ENCODE peak calls at places on chromosomes 4 and X, in six cellular contexts. One of them, this sample, is unnamed.

GRCh38 chr4:26860922-26861433 is 337 bp downstream of the STIM2 start:
- DNase-seq in heart right ventricle: no peak
- DNase-seq in dorsolateral prefrontal cortex: no peak
- DNase-seq in sigmoid colon: peak; percentile 79
- DNase-seq in fibroblast of the aortic adventitia: no peak
- DNase-seq in stomach: peak; percentile 59
- DNase-seq in this sample: peak; percentile 59

GRCh38 chr4:47577779-47578553 is 92.9 kb downstream of the ATP10D start:
- DNase-seq in dorsolateral prefrontal cortex: no peak
- DNase-seq in heart right ventricle: peak; percentile 6
- DNase-seq in sigmoid colon: peak; percentile 73
- DNase-seq in fibroblast of the aortic adventitia: peak; percentile 48
- DNase-seq in stomach: no peak
- DNase-seq in this sample: peak; percentile 84

GRCh38 chr4:56979674-56980073 is 978 bp downstream of the POLR2B start:
- DNase-seq in stomach: no peak
- DNase-seq in heart right ventricle: no peak
- DNase-seq in sigmoid colon: no peak
- DNase-seq in dorsolateral prefrontal cortex: no peak
- DNase-seq in fibroblast of the aortic adventitia: no peak
- DNase-seq in this sample: peak; percentile 29

GRCh38 chr4:109040441-109040840 is 262.0 kb downstream of the COL25A1 start:
- DNase-seq in fibroblast of the aortic adventitia: no peak
- DNase-seq in heart right ventricle: no peak
- DNase-seq in sigmoid colon: no peak
- DNase-seq in stomach: no peak
- DNase-seq in dorsolateral prefrontal cortex: no peak
- DNase-seq in this sample: peak; percentile 43

GRCh38 chr4:132998585-132999230 is 150.4 kb upstream of the PCDH10 start:
- DNase-seq in stomach: no peak
- DNase-seq in heart right ventricle: no peak
- DNase-seq in sigmoid colon: no peak
- DNase-seq in fibroblast of the aortic adventitia: no peak
- DNase-seq in dorsolateral prefrontal cortex: no peak
- DNase-seq in this sample: no peak

GRCh38 chr4:23746672-23747071 is 143.2 kb downstream of the PPARGC1A start:
- DNase-seq in stomach: no peak
- DNase-seq in dorsolateral prefrontal cortex: no peak
- DNase-seq in fibroblast of the aortic adventitia: no peak
- DNase-seq in heart right ventricle: no peak
- DNase-seq in sigmoid colon: no peak
- DNase-seq in this sample: no peak

GRCh38 chrX:23493941-23494374 is 159.3 kb downstream of the PTCHD1 start:
- DNase-seq in dorsolateral prefrontal cortex: no peak
- DNase-seq in stomach: peak; percentile 69
- DNase-seq in heart right ventricle: no peak
- DNase-seq in sigmoid colon: no peak
- DNase-seq in fibroblast of the aortic adventitia: no peak
- DNase-seq in this sample: peak; percentile 10

GRCh38 chrX:13092455-13092941 is 48.1 kb upstream of the FAM9C start:
- DNase-seq in fibroblast of the aortic adventitia: no peak
- DNase-seq in sigmoid colon: peak; percentile 69
- DNase-seq in stomach: peak; percentile 48
- DNase-seq in dorsolateral prefrontal cortex: no peak
- DNase-seq in heart right ventricle: no peak
- DNase-seq in this sample: no peak

GRCh38 chrX:153643431-153644351 is 3.3 kb upstream of the DUSP9 start:
- DNase-seq in fibroblast of the aortic adventitia: no peak
- DNase-seq in heart right ventricle: no peak
- DNase-seq in dorsolateral prefrontal cortex: no peak
- DNase-seq in stomach: no peak
- DNase-seq in sigmoid colon: peak; percentile 56
- DNase-seq in this sample: no peak

GRCh38 chr4:26484032-26484515 is 6.2 kb downstream of the CCKAR start:
- DNase-seq in heart right ventricle: no peak
- DNase-seq in fibroblast of the aortic adventitia: peak; percentile 71
- DNase-seq in sigmoid colon: peak; percentile 72
- DNase-seq in dorsolateral prefrontal cortex: no peak
- DNase-seq in stomach: no peak
- DNase-seq in this sample: peak; percentile 88

GRCh38 chr4:16731776-16732380 is 166.6 kb downstream of the LDB2 start:
- DNase-seq in fibroblast of the aortic adventitia: no peak
- DNase-seq in dorsolateral prefrontal cortex: no peak
- DNase-seq in sigmoid colon: no peak
- DNase-seq in stomach: no peak
- DNase-seq in heart right ventricle: no peak
- DNase-seq in this sample: no peak

GRCh38 chr4:122668241-122668640 is 47.4 kb upstream of the IL21 start:
- DNase-seq in stomach: no peak
- DNase-seq in heart right ventricle: no peak
- DNase-seq in fibroblast of the aortic adventitia: peak; percentile 63
- DNase-seq in sigmoid colon: no peak
- DNase-seq in dorsolateral prefrontal cortex: no peak
- DNase-seq in this sample: peak; percentile 76

GRCh38 chrX:110847334-110847733 is 51.7 kb upstream of the CHRDL1 start:
- DNase-seq in fibroblast of the aortic adventitia: peak; percentile 81
- DNase-seq in heart right ventricle: peak; percentile 12
- DNase-seq in stomach: no peak
- DNase-seq in dorsolateral prefrontal cortex: no peak
- DNase-seq in sigmoid colon: no peak
- DNase-seq in this sample: peak; percentile 62

GRCh38 chrX:118216488-118216887 is 99.9 kb upstream of the KLHL13 start:
- DNase-seq in dorsolateral prefrontal cortex: no peak
- DNase-seq in fibroblast of the aortic adventitia: no peak
- DNase-seq in heart right ventricle: no peak
- DNase-seq in stomach: peak; percentile 29
- DNase-seq in sigmoid colon: no peak
- DNase-seq in this sample: no peak

GRCh38 chrX:128816919-128817318 is 706.4 kb downstream of the SMARCA1 start:
- DNase-seq in heart right ventricle: no peak
- DNase-seq in stomach: no peak
- DNase-seq in sigmoid colon: no peak
- DNase-seq in fibroblast of the aortic adventitia: no peak
- DNase-seq in dorsolateral prefrontal cortex: no peak
- DNase-seq in this sample: no peak

GRCh38 chr4:122227202-122227601 is 75.1 kb downstream of the BLTP1 start:
- DNase-seq in dorsolateral prefrontal cortex: no peak
- DNase-seq in sigmoid colon: no peak
- DNase-seq in stomach: no peak
- DNase-seq in heart right ventricle: no peak
- DNase-seq in fibroblast of the aortic adventitia: no peak
- DNase-seq in this sample: no peak

GRCh38 chrX:151687635-151688034 is 7.6 kb upstream of the PRRG3 start:
- DNase-seq in stomach: no peak
- DNase-seq in sigmoid colon: no peak
- DNase-seq in heart right ventricle: no peak
- DNase-seq in fibroblast of the aortic adventitia: no peak
- DNase-seq in dorsolateral prefrontal cortex: no peak
- DNase-seq in this sample: no peak

GRCh38 chr4:94455081-94455480 is 3.3 kb downstream of the PDLIM5 start:
- DNase-seq in fibroblast of the aortic adventitia: peak; percentile 86
- DNase-seq in heart right ventricle: peak; percentile 55
- DNase-seq in sigmoid colon: peak; percentile 83
- DNase-seq in stomach: peak; percentile 71
- DNase-seq in dorsolateral prefrontal cortex: no peak
- DNase-seq in this sample: peak; percentile 87

GRCh38 chr4:94451669-94452475 is at the start of gene PDLIM5:
- DNase-seq in stomach: peak; percentile 93
- DNase-seq in dorsolateral prefrontal cortex: peak; percentile 88
- DNase-seq in sigmoid colon: peak; percentile 94
- DNase-seq in fibroblast of the aortic adventitia: peak; percentile 82
- DNase-seq in heart right ventricle: peak; percentile 92
- DNase-seq in this sample: peak; percentile 91

GRCh38 chr4:94453534-94453963 is 1.8 kb downstream of the PDLIM5 start:
- DNase-seq in stomach: no peak
- DNase-seq in dorsolateral prefrontal cortex: no peak
- DNase-seq in heart right ventricle: no peak
- DNase-seq in sigmoid colon: no peak
- DNase-seq in fibroblast of the aortic adventitia: no peak
- DNase-seq in this sample: peak; percentile 55

GRCh38 chr4:94452476-94453300 is 946 bp downstream of the PDLIM5 start:
- DNase-seq in heart right ventricle: peak; percentile 90
- DNase-seq in fibroblast of the aortic adventitia: peak; percentile 88
- DNase-seq in dorsolateral prefrontal cortex: peak; percentile 35
- DNase-seq in stomach: peak; percentile 83
- DNase-seq in sigmoid colon: peak; percentile 96
- DNase-seq in this sample: peak; percentile 90

DNA sequence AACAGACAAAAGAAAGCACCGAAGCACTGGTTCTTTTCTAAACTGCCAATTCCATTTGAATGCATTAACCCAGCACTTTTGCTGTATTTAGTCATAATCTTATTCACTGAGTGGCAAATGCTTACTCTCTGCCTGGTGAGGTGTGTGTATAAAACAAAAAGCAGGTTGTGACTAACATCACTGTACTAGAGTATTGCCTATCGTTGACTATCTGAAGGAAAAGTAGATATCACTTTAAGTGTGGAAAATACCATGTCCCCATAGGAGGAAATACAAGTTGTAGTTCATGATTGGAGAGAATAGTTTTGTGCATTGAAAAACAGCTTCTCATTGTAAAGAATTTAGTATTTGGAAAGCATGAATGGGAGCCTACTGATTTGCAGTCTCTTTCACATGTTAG is 2.7 kb downstream of the PDLIM5 start:
- DNase-seq in dorsolateral prefrontal cortex: no peak
- DNase-seq in heart right ventricle: no peak
- DNase-seq in sigmoid colon: no peak
- DNase-seq in stomach: no peak
- DNase-seq in fibroblast of the aortic adventitia: no peak
- DNase-seq in this sample: no peak
- H3K4me3 ChIP-seq in dorsolateral prefrontal cortex: peak overlapping the region; percentile 96
- H3K4me3 ChIP-seq in heart right ventricle: peak overlapping the region; percentile 95
- H3K4me3 ChIP-seq in sigmoid colon: peak overlapping the region; percentile 90
- H3K4me3 ChIP-seq in stomach: peak overlapping the region; percentile 75
- H3K4me3 ChIP-seq in fibroblast of the aortic adventitia: peak overlapping the region; percentile 51
- H3K4me3 ChIP-seq in this sample: peak overlapping the region; percentile 97

DNA sequence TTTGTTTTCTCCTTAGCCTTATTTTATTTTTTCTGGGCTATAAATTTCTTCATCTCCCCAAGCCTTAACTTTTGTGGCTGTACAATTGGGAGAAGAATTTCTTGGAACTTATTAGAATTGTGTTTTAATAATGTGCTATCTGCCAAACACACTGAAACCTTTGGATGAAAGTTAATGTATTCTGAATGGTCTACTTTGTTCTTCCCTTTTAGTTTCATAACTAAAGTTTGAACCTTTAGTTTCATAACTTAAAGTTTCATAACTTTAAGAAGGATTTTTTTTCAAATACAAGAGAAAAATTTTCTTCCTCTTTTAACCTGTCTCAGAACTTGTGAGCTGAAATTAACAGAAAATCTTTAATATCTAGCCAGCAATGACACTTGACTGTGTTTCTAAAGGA is 182.2 kb downstream of the ARHGAP24 start:
- DNase-seq in dorsolateral prefrontal cortex: no peak
- DNase-seq in heart right ventricle: no peak
- DNase-seq in fibroblast of the aortic adventitia: no peak
- DNase-seq in stomach: no peak
- DNase-seq in sigmoid colon: no peak
- DNase-seq in this sample: no peak
- H3K4me3 ChIP-seq in dorsolateral prefrontal cortex: no peak overlapping the region
- H3K4me3 ChIP-seq in heart right ventricle: no peak overlapping the region
- H3K4me3 ChIP-seq in fibroblast of the aortic adventitia: no peak overlapping the region
- H3K4me3 ChIP-seq in stomach: no peak overlapping the region
- H3K4me3 ChIP-seq in sigmoid colon: no peak overlapping the region
- H3K4me3 ChIP-seq in this sample: no peak overlapping the region

DNA sequence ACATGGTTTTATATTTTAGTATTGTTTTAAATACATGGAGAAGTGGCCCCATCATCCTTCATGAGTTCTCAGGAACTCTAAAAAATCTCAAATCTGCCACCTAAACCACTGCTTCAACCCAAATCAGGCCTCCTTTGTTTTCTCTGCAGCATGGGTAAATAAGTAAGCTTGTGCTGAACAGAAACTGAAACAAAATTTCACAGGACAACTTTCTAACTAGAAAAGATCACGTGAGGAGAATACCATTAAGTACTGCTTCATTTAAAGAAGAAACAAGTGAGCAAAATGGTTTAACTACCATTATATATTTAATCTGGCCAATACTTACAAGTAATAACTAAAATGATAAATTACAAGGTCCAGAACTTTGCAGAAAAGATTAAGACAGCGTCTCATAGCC is 2.5 kb downstream of the ARAP2 start:
- DNase-seq in stomach: no peak
- DNase-seq in fibroblast of the aortic adventitia: no peak
- DNase-seq in dorsolateral prefrontal cortex: no peak
- DNase-seq in heart right ventricle: no peak
- DNase-seq in sigmoid colon: no peak
- DNase-seq in this sample: peak; percentile 17
- H3K4me3 ChIP-seq in stomach: peak overlapping the region; percentile 66
- H3K4me3 ChIP-seq in fibroblast of the aortic adventitia: no peak overlapping the region
- H3K4me3 ChIP-seq in dorsolateral prefrontal cortex: peak overlapping the region; percentile 74
- H3K4me3 ChIP-seq in heart right ventricle: peak overlapping the region; percentile 63
- H3K4me3 ChIP-seq in sigmoid colon: peak overlapping the region; percentile 65
- H3K4me3 ChIP-seq in this sample: peak overlapping the region; percentile 2

GRCh38 chr4:137530176-137530575 is 2.1 kb downstream of the PCDH18 start:
- DNase-seq in heart right ventricle: no peak
- DNase-seq in sigmoid colon: no peak
- DNase-seq in dorsolateral prefrontal cortex: no peak
- DNase-seq in stomach: no peak
- DNase-seq in fibroblast of the aortic adventitia: peak; percentile 65
- DNase-seq in this sample: peak; percentile 74

GRCh38 chr4:137531121-137531520 is 1.2 kb downstream of the PCDH18 start:
- DNase-seq in sigmoid colon: no peak
- DNase-seq in dorsolateral prefrontal cortex: no peak
- DNase-seq in heart right ventricle: peak; percentile 35
- DNase-seq in fibroblast of the aortic adventitia: peak; percentile 84
- DNase-seq in stomach: no peak
- DNase-seq in this sample: peak; percentile 67

GRCh38 chr4:137531951-137532868 is at the start of gene PCDH18:
- DNase-seq in sigmoid colon: peak; percentile 97
- DNase-seq in stomach: peak; percentile 51
- DNase-seq in heart right ventricle: peak; percentile 92
- DNase-seq in fibroblast of the aortic adventitia: peak; percentile 99
- DNase-seq in dorsolateral prefrontal cortex: peak; percentile 69
- DNase-seq in this sample: peak; percentile 99

GRCh38 chr4:137526681-137527080 is 5.6 kb downstream of the PCDH18 start:
- DNase-seq in dorsolateral prefrontal cortex: no peak
- DNase-seq in sigmoid colon: no peak
- DNase-seq in heart right ventricle: no peak
- DNase-seq in stomach: no peak
- DNase-seq in fibroblast of the aortic adventitia: no peak
- DNase-seq in this sample: no peak

GRCh38 chr4:137529432-137529831 is 2.9 kb downstream of the PCDH18 start:
- DNase-seq in fibroblast of the aortic adventitia: no peak
- DNase-seq in stomach: no peak
- DNase-seq in heart right ventricle: no peak
- DNase-seq in sigmoid colon: no peak
- DNase-seq in dorsolateral prefrontal cortex: no peak
- DNase-seq in this sample: no peak
- H3K4me3 ChIP-seq in fibroblast of the aortic adventitia: peak overlapping the region; percentile 98
- H3K4me3 ChIP-seq in stomach: peak overlapping the region; percentile 47
- H3K4me3 ChIP-seq in heart right ventricle: peak overlapping the region; percentile 53
- H3K4me3 ChIP-seq in sigmoid colon: peak overlapping the region; percentile 52
- H3K4me3 ChIP-seq in dorsolateral prefrontal cortex: peak overlapping the region; percentile 69
- H3K4me3 ChIP-seq in this sample: peak overlapping the region; percentile 76